ENCODE peak calls at places on chromosomes 13 and 19, in four cellular contexts. Z is tibial nerve, X is ovary, S is neural progenitor cell. B is an unnamed sample.
A peak's percentile ranks its signal among the peaks of the same experiment; 100 is the strongest.

GRCh38 chr19:2461751-2462634 is 5.2 kb upstream of the LMNB2 start:
- DNase-seq in S (peak; percentile 78), Z (no peak), X (peak; percentile 42), B (no peak)

GRCh38 chr19:34118879-34119748 is 53.2 kb upstream of the LSM14A start:
- DNase-seq in X (no peak), S (no peak), Z (no peak), B (no peak)

GRCh38 chr13:42525035-42525504 is 48.9 kb upstream of the TNFSF11 start:
- DNase-seq in S (no peak), X (no peak), Z (no peak), B (no peak)

GRCh38 chr19:3133793-3134116 is 2.1 kb upstream of the GNA15 start:
- DNase-seq in X (no peak), Z (no peak), S (no peak), B (no peak)

GRCh38 chr13:42333613-42334328 is 61.8 kb downstream of the AKAP11 start:
- DNase-seq in X (no peak), S (peak; percentile 62), Z (no peak), B (no peak)

GRCh38 chr19:48683349-48683748 is 10.5 kb upstream of the NTN5 start:
- DNase-seq in Z (peak; percentile 33), X (peak; percentile 41), S (no peak), B (peak; percentile 64)

GRCh38 chr19:10690351-10690781 is 10.9 kb upstream of the QTRT1 start:
- DNase-seq in Z (peak; percentile 15), X (peak; percentile 30), S (no peak), B (no peak)

GRCh38 chr13:38369058-38369457 is 19.4 kb downstream of the UFM1 start:
- DNase-seq in Z (no peak), S (no peak), X (no peak), B (no peak)

GRCh38 chr19:52296773-52297600 is at the start of gene ZNF480:
- DNase-seq in X (peak; percentile 83), Z (peak; percentile 81), S (peak; percentile 89), B (peak; percentile 84)

GRCh38 chr19:17347361-17347760 is 10.0 kb downstream of the GTPBP3 start:
- DNase-seq in S (no peak), X (no peak), Z (no peak), B (no peak)

GRCh38 chr13:98171806-98172569 is 5.1 kb downstream of the RNF113B start:
- DNase-seq in S (peak; percentile 19), X (peak; percentile 16), Z (peak; percentile 26), B (no peak)

GRCh38 chr19:44694184-44694579 is 4.8 kb upstream of the CEACAM16 start:
- DNase-seq in X (no peak), Z (no peak), S (no peak), B (no peak)

GRCh38 chr19:56217039-56217949 is 15.2 kb downstream of the ZSCAN5C start:
- DNase-seq in S (peak; percentile 38), Z (no peak), X (no peak), B (no peak)

GRCh38 chr19:3970313-3970807 is 539 bp downstream of the DAPK3 start:
- DNase-seq in S (peak; percentile 22), Z (no peak), X (no peak), B (no peak)

GRCh38 chr13:103883698-103884097 is 817.5 kb upstream of the SLC10A2 start:
- DNase-seq in Z (no peak), S (no peak), X (no peak), B (no peak)

GRCh38 chr19:33511346-33511745 is 10.2 kb downstream of the PEPD start:
- DNase-seq in S (no peak), Z (no peak), X (no peak), B (no peak)

GRCh38 chr13:99984134-99984462 is 2.5 kb downstream of the ZIC2 start:
- DNase-seq in Z (no peak), X (no peak), S (peak; percentile 45), B (no peak)

GRCh38 chr13:102236341-102236740 is 165.5 kb downstream of the FGF14 start:
- DNase-seq in X (no peak), S (no peak), Z (no peak), B (no peak)

GRCh38 chr13:99821741-99822140 is 149.8 kb downstream of the ZIC5 start:
- DNase-seq in Z (no peak), X (no peak), S (no peak), B (no peak)

GRCh38 chr13:108176685-108177274 is 38.6 kb downstream of the LIG4 start:
- DNase-seq in Z (peak; percentile 34), S (peak; percentile 33), X (no peak), B (no peak)

GRCh38 chr13:76894401-76895110 is 8.4 kb upstream of the KCTD12 start:
- DNase-seq in X (no peak), S (no peak), Z (no peak), B (no peak)

GRCh38 chr19:16825312-16826168 is 3.7 kb upstream of the SIN3B start:
- DNase-seq in X (peak; percentile 81), Z (peak; percentile 73), S (peak; percentile 26), B (peak; percentile 75)

GRCh38 chr13:53017433-53017970 is 11.1 kb upstream of the OLFM4 start:
- DNase-seq in X (no peak), Z (no peak), S (no peak), B (no peak)

GRCh38 chr13:113448545-113448884 is 4.8 kb downstream of the ADPRHL1 start:
- DNase-seq in X (peak; percentile 27), Z (no peak), S (no peak), B (no peak)

GRCh38 chr19:38898788-38899446 is 501 bp downstream of the SIRT2 start:
- DNase-seq in X (no peak), S (peak; percentile 31), Z (peak; percentile 18), B (peak; percentile 61)

GRCh38 chr19:15466851-15467733 is 2.7 kb upstream of the RASAL3 start:
- DNase-seq in Z (no peak), S (no peak), X (no peak), B (no peak)

GRCh38 chr19:15467734-15468214 is 3.4 kb upstream of the RASAL3 start:
- DNase-seq in S (no peak), Z (no peak), X (no peak), B (no peak)

GRCh38 chr19:15464394-15465385 is at the start of gene RASAL3:
- DNase-seq in S (no peak), Z (no peak), X (no peak), B (no peak)

GRCh38 chr19:15461694-15462093 is 2.6 kb downstream of the RASAL3 start:
- DNase-seq in X (no peak), S (no peak), Z (no peak), B (no peak)

DNA sequence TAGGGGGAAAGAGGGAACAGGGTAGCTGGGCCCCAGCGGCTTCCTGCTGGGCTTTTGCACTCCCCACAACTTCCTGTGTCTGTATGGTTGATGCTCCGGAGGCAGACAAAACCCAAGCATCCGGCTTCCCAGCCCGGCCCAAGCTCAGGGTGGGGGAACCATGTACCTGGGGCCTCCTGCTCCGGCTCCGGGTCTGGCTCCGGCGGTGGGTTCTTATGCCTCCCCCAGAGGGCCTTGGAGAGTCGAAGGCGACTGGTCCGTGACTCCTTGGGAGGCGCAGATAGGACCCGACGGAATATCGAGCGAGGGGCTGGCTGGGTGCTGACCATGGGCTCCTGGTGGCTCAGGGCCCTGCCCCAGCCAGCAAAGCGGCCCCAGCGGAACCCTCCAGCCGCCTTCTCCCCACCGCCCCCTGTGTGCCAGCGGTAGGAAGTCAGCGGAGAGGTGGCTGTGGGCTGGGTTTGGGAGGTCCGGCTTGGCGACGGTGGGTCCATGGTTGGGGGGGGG is 426 bp downstream of the RASAL3 start:
- DNase-seq in S (no peak), X (no peak), Z (no peak), B (no peak)
- H3K4me3 ChIP-seq in S (no peak overlapping the region), X (no peak overlapping the region), Z (peak overlapping the region; percentile 53), B (peak overlapping the region; percentile 21)

GRCh38 chr13:112204881-112205327 is 138.0 kb downstream of the SOX1 start:
- DNase-seq in X (no peak), S (peak; percentile 84), Z (no peak), B (no peak)

GRCh38 chr13:112204376-112204775 is 137.4 kb downstream of the SOX1 start:
- DNase-seq in X (no peak), Z (no peak), S (peak; percentile 58), B (no peak)

GRCh38 chr13:112203614-112204013 is 136.7 kb downstream of the SOX1 start:
- DNase-seq in S (no peak), Z (no peak), X (no peak), B (no peak)

GRCh38 chr13:112207124-112207523 is 140.2 kb downstream of the SOX1 start:
- DNase-seq in X (no peak), S (peak; percentile 91), Z (no peak), B (no peak)

DNA sequence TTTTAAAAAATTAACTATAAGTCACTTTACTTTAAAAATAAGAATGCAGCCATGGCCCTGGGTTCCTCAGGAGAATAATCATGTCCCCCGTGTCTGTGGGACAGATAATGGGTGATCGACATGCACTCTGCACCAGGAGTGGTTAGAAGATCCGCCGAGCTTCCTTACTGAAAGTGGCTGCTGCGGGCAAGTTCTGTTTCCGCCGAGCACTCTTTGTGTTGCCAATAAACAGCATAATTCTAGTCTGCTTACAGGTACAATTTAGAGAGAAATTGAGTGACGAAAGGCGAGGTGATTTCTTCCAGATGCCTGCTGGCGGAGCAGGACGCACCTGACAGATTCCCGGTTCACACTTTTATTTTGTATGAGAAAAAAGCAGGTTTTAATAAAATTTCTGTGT is 139.0 kb downstream of the SOX1 start:
- DNase-seq in S (no peak), Z (no peak), X (no peak), B (no peak)
- H3K27me3 ChIP-seq in S (peaks cover 12% of the 10 kb centered on the region), Z (peaks cover 61% of the 10 kb centered on the region), X (no peaks in the 10 kb centered on the region), B (peaks cover 9% of the 10 kb centered on the region)

DNA sequence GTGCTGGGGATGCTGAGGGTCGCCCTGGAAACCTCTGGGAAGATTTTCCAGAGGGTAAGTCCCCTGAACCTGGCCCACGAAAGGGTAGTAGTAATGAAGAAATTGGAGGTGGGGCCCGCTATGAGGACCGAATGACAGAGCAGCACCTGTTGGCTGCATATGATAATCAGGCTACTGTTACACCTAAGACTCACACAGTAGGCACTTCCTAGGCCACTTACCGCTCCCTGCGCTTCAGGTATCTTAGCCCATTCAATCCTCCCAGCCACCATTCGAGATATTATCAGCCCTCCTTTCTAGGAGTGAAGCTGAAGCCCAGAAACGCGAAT is 4.3 kb upstream of the LRFN3 start:
- DNase-seq in S (no peak), X (no peak), Z (no peak), B (no peak)
- TF ChIP-seq CTCF in S (no peak), X (no peak), Z (no peak), B (peak; percentile 3)

GRCh38 chr13:44474122-44474910 is 100.7 kb downstream of the SERP2 start:
- DNase-seq in S (no peak), Z (no peak), X (no peak), B (no peak)
- H3K4me3 ChIP-seq in S (no peak overlapping the region), Z (no peak overlapping the region), X (no peak overlapping the region), B (no peak overlapping the region)

DNA sequence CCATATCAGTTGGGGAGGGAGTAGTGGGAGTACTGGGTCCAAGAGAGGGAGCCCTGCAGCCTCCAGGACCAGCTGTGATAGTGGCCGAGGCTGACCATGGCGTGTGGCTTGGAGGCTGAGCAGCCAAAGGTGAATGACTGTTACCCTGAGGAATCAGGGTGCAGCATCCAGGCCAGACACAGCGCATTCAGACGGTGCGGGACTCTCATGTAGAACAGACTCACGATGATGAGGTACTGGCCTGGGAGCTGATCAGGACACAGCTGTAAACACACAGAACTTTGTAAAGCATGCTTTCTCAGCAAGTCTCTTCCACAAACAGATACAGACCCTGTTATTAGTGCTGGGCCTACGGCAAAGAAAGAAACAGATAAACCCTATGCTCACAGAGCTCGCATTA is 104.9 kb downstream of the TEX26 start:
- DNase-seq in X (no peak), S (no peak), Z (no peak), B (no peak)
- H3K27me3 ChIP-seq in X (no peaks in the 10 kb centered on the region), S (no peaks in the 10 kb centered on the region), Z (no peaks in the 10 kb centered on the region), B (no peaks in the 10 kb centered on the region)

GRCh38 chr19:13241321-13242104 is 91.3 kb downstream of the IER2 start:
- DNase-seq in S (no peak), X (no peak), Z (no peak), B (no peak)
- TF ChIP-seq CTCF in S (no peak), X (no peak), Z (no peak), B (no peak)